ENCODE peak calls at places on chromosomes 7 and 10, in four cellular contexts. T is mesendoderm, E is fibroblast of lung, F is H1. L is an unnamed sample.

GRCh38 chr7:36128448-36129047 is 24.5 kb upstream of the EEPD1 start:
- DNase-seq in E (peak; percentile 96), F (peak; percentile 60), T (peak; percentile 44), L (no peak)

GRCh38 chr7:110307776-110308175 is 783.2 kb upstream of the LRRN3 start:
- DNase-seq in T (no peak), E (peak; percentile 30), F (no peak), L (no peak)

GRCh38 chr7:108420482-108420908 is 35.7 kb downstream of the NRCAM start:
- DNase-seq in T (peak; percentile 19), E (no peak), F (no peak), L (no peak)

GRCh38 chr10:95266674-95267095 is 24.1 kb downstream of the PDLIM1 start:
- DNase-seq in T (peak; percentile 99), F (no peak), E (peak; percentile 57), L (no peak)

GRCh38 chr10:4315529-4315928 is 510.5 kb upstream of the AKR1E2 start:
- DNase-seq in E (peak; percentile 96), T (no peak), F (no peak), L (no peak)

GRCh38 chr7:81618400-81619014 is 151.3 kb downstream of the HGF start:
- DNase-seq in T (peak; percentile 70), E (peak; percentile 96), F (no peak), L (no peak)

GRCh38 chr7:139034855-139035587 is 821 bp downstream of the ZC3HAV1L start:
- DNase-seq in E (peak; percentile 32), T (peak; percentile 28), F (peak; percentile 64), L (no peak)

GRCh38 chr7:3043544-3044395 is at the start of gene CARD11:
- DNase-seq in T (peak; percentile 87), F (peak; percentile 63), E (no peak), L (no peak)

GRCh38 chr10:71259815-71260501 is 47.6 kb downstream of the UNC5B start:
- DNase-seq in E (peak; percentile 58), F (no peak), T (no peak), L (no peak)

GRCh38 chr10:100148353-100149211 is 37.2 kb downstream of the ERLIN1 start:
- DNase-seq in F (no peak), T (no peak), E (no peak), L (no peak)

GRCh38 chr10:13386021-13386420 is 37.9 kb upstream of the SEPHS1 start:
- DNase-seq in E (no peak), F (no peak), T (no peak), L (no peak)

GRCh38 chr10:11756766-11757315 is 14.7 kb downstream of the ECHDC3 start:
- DNase-seq in T (no peak), E (no peak), F (no peak), L (no peak)

GRCh38 chr10:11757820-11758463 is 15.8 kb downstream of the ECHDC3 start:
- DNase-seq in E (peak; percentile 86), F (peak; percentile 92), T (peak; percentile 84), L (peak; percentile 57)

GRCh38 chr10:11755512-11756247 is 13.5 kb downstream of the ECHDC3 start:
- DNase-seq in E (no peak), T (no peak), F (no peak), L (no peak)

GRCh38 chr10:11758527-11759236 is 16.5 kb downstream of the ECHDC3 start:
- DNase-seq in T (peak; percentile 52), F (no peak), E (no peak), L (no peak)

DNA sequence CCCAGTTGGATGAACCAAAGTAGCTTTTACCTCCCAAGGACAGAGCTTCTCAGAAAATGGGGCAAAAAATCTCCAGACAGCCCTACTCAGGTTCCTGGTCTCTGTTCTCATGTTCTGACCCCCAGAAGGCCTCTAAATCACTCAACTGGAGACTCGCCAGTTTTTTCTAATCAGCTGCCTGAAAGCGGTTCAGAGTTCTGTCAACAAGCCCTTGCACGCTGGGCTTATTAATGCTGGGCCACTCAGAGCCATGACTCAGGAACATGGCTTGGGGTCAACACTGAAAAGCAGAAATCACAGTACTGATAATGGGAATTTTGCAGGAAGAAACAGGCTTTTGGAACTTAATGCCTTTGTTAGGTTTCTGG is 15.3 kb downstream of the ECHDC3 start:
- DNase-seq in E (peak; percentile 94), T (no peak), F (no peak), L (no peak)
- H3K9ac ChIP-seq in E (no peak overlapping the region), T (no peak overlapping the region), F (no peak overlapping the region), L (no peak overlapping the region)

GRCh38 chr10:78972947-78973900 is 95.5 kb upstream of the ZMIZ1 start:
- DNase-seq in T (peak; percentile 98), E (peak; percentile 95), F (peak; percentile 72), L (peak; percentile 63)
- H3K4me3 ChIP-seq in T (no peak overlapping the region), E (peak overlapping the region; percentile 38), F (peak overlapping the region; percentile 66), L (peak overlapping the region; percentile 49)

GRCh38 chr7:83449781-83450180 is 199.2 kb downstream of the SEMA3E start:
- DNase-seq in T (no peak), F (no peak), E (no peak), L (no peak)

GRCh38 chr7:83442911-83443310 is 206.0 kb downstream of the SEMA3E start:
- DNase-seq in F (no peak), E (no peak), T (no peak), L (no peak)

GRCh38 chr7:83446126-83446675 is 202.7 kb downstream of the SEMA3E start:
- DNase-seq in T (no peak), F (no peak), E (no peak), L (no peak)
- H3K9ac ChIP-seq in T (no peak overlapping the region), F (no peak overlapping the region), E (no peak overlapping the region), L (no peak overlapping the region)

GRCh38 chr10:68121020-68121743 is 11.9 kb downstream of the MYPN start:
- DNase-seq in E (no peak), T (no peak), F (no peak), L (no peak)
- H3K4me3 ChIP-seq in E (no peak overlapping the region), T (no peak overlapping the region), F (no peak overlapping the region), L (no peak overlapping the region)

GRCh38 chr10:34802692-34803091 is 12.4 kb downstream of the PARD3 start:
- DNase-seq in F (no peak), T (peak; percentile 64), E (no peak), L (no peak)

GRCh38 chr10:34798654-34799053 is 16.4 kb downstream of the PARD3 start:
- DNase-seq in T (no peak), F (no peak), E (no peak), L (no peak)

GRCh38 chr10:34801066-34801738 is 13.9 kb downstream of the PARD3 start:
- DNase-seq in F (no peak), E (no peak), T (peak; percentile 85), L (no peak)

GRCh38 chr10:34797155-34797554 is 17.9 kb downstream of the PARD3 start:
- DNase-seq in E (no peak), F (no peak), T (no peak), L (no peak)

GRCh38 chr10:34800624-34801023 is 14.5 kb downstream of the PARD3 start:
- DNase-seq in E (no peak), F (no peak), T (no peak), L (no peak)
- H3K9ac ChIP-seq in E (no peak overlapping the region), F (no peak overlapping the region), T (peak overlapping the region; percentile 6), L (no peak overlapping the region)

GRCh38 chr10:25177093-25177753 is 2.4 kb downstream of the GPR158 start:
- DNase-seq in F (no peak), E (no peak), T (peak; percentile 12), L (no peak)
- H3K4me3 ChIP-seq in F (peak overlapping the region; percentile 74), E (no peak overlapping the region), T (no peak overlapping the region), L (peak overlapping the region; percentile 73)

GRCh38 chr7:20783716-20784310 is 2.9 kb downstream of the SP8 start:
- DNase-seq in F (peak; percentile 64), T (peak; percentile 80), E (no peak), L (no peak)
- H3K9ac ChIP-seq in F (peak overlapping the region; percentile 66), T (peak overlapping the region; percentile 70), E (no peak overlapping the region), L (peak overlapping the region; percentile 45)

GRCh38 chr7:90599038-90599437 is 2.9 kb downstream of the CDK14 start:
- DNase-seq in T (no peak), E (no peak), F (no peak), L (no peak)
- H3K4me3 ChIP-seq in T (no peak overlapping the region), E (no peak overlapping the region), F (no peak overlapping the region), L (no peak overlapping the region)